ENCODE peak calls at places on chromosome 1, in ten cellular contexts. P is pancreas; N is thoracic aorta; M is CD4-positive, alpha-beta T cell; X is GM03348; V is AG04450; H is hepatocyte; F is pons; I is RWPE1; C is endodermal cell. Q is an unnamed sample.

GRCh38 chr1:115764541-115764940 is 4.0 kb downstream of the CASQ2 start:
- DNase-seq in P (no peak), N (no peak), M (no peak), X (peak), V (no peak), H (peak), F (no peak), I (peak), C (peak), Q (no peak)

GRCh38 chr1:203537806-203538464 is 44.0 kb downstream of the OPTC start:
- DNase-seq in P (peak), N (no peak), M (no peak), X (peak), V (peak), H (peak), F (no peak), I (no peak), C (no peak), Q (no peak)

GRCh38 chr1:231731262-231731661 is 104.7 kb downstream of the DISC1 start:
- DNase-seq in P (no peak), N (no peak), M (no peak), X (no peak), V (no peak), H (no peak), F (no peak), I (no peak), C (no peak), Q (no peak)

GRCh38 chr1:214219916-214220315 is 61.0 kb upstream of the SMYD2 start:
- DNase-seq in P (no peak), N (no peak), M (no peak), X (no peak), V (no peak), H (no peak), F (no peak), I (no peak), C (no peak), Q (no peak)

GRCh38 chr1:201468501-201468843 is 516 bp downstream of the PHLDA3 start:
- DNase-seq in P (peak), N (no peak), M (no peak), X (peak), V (no peak), H (peak), F (no peak), I (no peak), C (peak), Q (no peak)

GRCh38 chr1:68230901-68231626 is 1.3 kb downstream of the WLS start:
- DNase-seq in P (peak), N (no peak), M (no peak), X (peak), V (no peak), H (peak), F (no peak), I (peak), C (peak), Q (no peak)

GRCh38 chr1:175914115-175914514 is 170.7 kb upstream of the TNR start:
- DNase-seq in P (no peak), N (no peak), M (no peak), X (no peak), V (no peak), H (no peak), F (no peak), I (no peak), C (no peak), Q (no peak)

GRCh38 chr1:25774921-25775774 is 24.8 kb upstream of the SELENON start:
- DNase-seq in P (no peak), N (no peak), M (peak), X (no peak), V (no peak), H (no peak), F (no peak), I (no peak), C (no peak), Q (no peak)

GRCh38 chr1:239947789-239948188 is 143.9 kb upstream of the FMN2 start:
- DNase-seq in P (no peak), N (no peak), M (no peak), X (no peak), V (no peak), H (no peak), F (no peak), I (no peak), C (no peak), Q (no peak)

GRCh38 chr1:7993593-7994479 is 32.3 kb downstream of the ERRFI1 start:
- DNase-seq in P (no peak), N (no peak), M (no peak), X (no peak), V (peak), H (no peak), F (no peak), I (no peak), C (no peak), Q (no peak)

GRCh38 chr1:26530898-26531598 is 1.5 kb downstream of the RPS6KA1 start:
- DNase-seq in P (peak), N (no peak), M (no peak), X (peak), V (no peak), H (peak), F (no peak), I (peak), C (peak), Q (peak)

GRCh38 chr1:6294868-6295556 is 34.1 kb upstream of the GPR153 start:
- DNase-seq in P (no peak), N (no peak), M (no peak), X (no peak), V (no peak), H (no peak), F (no peak), I (no peak), C (no peak), Q (no peak)

GRCh38 chr1:89260575-89261275 is 11.9 kb downstream of the GBP5 start:
- DNase-seq in P (no peak), N (no peak), M (no peak), X (peak), V (no peak), H (no peak), F (no peak), I (no peak), C (no peak), Q (peak)

GRCh38 chr1:61190476-61191067 is 108.2 kb downstream of the NFIA start:
- DNase-seq in P (no peak), N (no peak), M (no peak), X (no peak), V (no peak), H (no peak), F (no peak), I (no peak), C (no peak), Q (no peak)

GRCh38 chr1:111989531-111990025 is at the start of gene KCND3:
- DNase-seq in P (peak), N (no peak), M (no peak), X (peak), V (no peak), H (peak), F (no peak), I (peak), C (peak), Q (no peak)

GRCh38 chr1:182622795-182623528 is 18.8 kb upstream of the RGS16 start:
- DNase-seq in P (no peak), N (no peak), M (no peak), X (no peak), V (no peak), H (no peak), F (no peak), I (no peak), C (no peak), Q (no peak)

GRCh38 chr1:245277276-245277675 is 122.5 kb downstream of the KIF26B start:
- DNase-seq in P (no peak), N (no peak), M (no peak), X (no peak), V (no peak), H (no peak), F (no peak), I (no peak), C (peak), Q (no peak)

GRCh38 chr1:77824083-77824482 is 44.6 kb downstream of the MIGA1 start:
- DNase-seq in P (no peak), N (no peak), M (no peak), X (peak), V (no peak), H (no peak), F (no peak), I (no peak), C (no peak), Q (no peak)

GRCh38 chr1:942864-943533 is 16.1 kb downstream of the NOC2L start:
- DNase-seq in P (no peak), N (no peak), M (no peak), X (no peak), V (no peak), H (peak), F (no peak), I (no peak), C (no peak), Q (no peak)

GRCh38 chr1:220696863-220697231 is 6.7 kb downstream of the C1orf115 start:
- DNase-seq in P (no peak), N (no peak), M (no peak), X (peak), V (no peak), H (no peak), F (peak), I (no peak), C (no peak), Q (peak)

GRCh38 chr1:22257286-22258275 is 114.7 kb upstream of the WNT4 start:
- DNase-seq in P (no peak), N (no peak), M (no peak), X (no peak), V (no peak), H (peak), F (no peak), I (no peak), C (no peak), Q (no peak)

GRCh38 chr1:947958-948357 is 11.1 kb downstream of the NOC2L start:
- DNase-seq in P (no peak), N (no peak), M (no peak), X (no peak), V (no peak), H (no peak), F (no peak), I (no peak), C (no peak), Q (no peak)

GRCh38 chr1:186681136-186681535 is 913 bp upstream of the PTGS2 start:
- DNase-seq in P (no peak), N (no peak), M (no peak), X (peak), V (no peak), H (no peak), F (peak), I (no peak), C (no peak), Q (no peak)

GRCh38 chr1:61842863-61843514 is 100.7 kb downstream of the PATJ start:
- DNase-seq in P (no peak), N (no peak), M (no peak), X (no peak), V (no peak), H (no peak), F (peak), I (no peak), C (peak), Q (no peak)

GRCh38 chr1:39229504-39229903 is 25.0 kb downstream of the MACF1 start:
- DNase-seq in P (no peak), N (no peak), M (no peak), X (no peak), V (no peak), H (no peak), F (no peak), I (no peak), C (no peak), Q (no peak)

GRCh38 chr1:20616468-20617156 is 16.6 kb upstream of the PINK1 start:
- DNase-seq in P (no peak), N (no peak), M (no peak), X (peak), V (no peak), H (no peak), F (no peak), I (no peak), C (no peak), Q (no peak)

GRCh38 chr1:172642970-172643369 is 15.9 kb upstream of the FASLG start:
- DNase-seq in P (no peak), N (no peak), M (no peak), X (no peak), V (no peak), H (no peak), F (no peak), I (no peak), C (no peak), Q (no peak)